ENCODE peak calls at places on chromosomes 2 and 18, in eight cellular contexts. U is D341Med; P is fibroblast of the aortic adventitia; A is activated effector memory CD4-positive, alpha-beta T cell treated with anti-CD3 and anti-CD28 coated beads, Interleukin-2, amount 50 U/mL, for 16 hours; L is H4; C is fibroblast of lung; E is naive thymus-derived CD4-positive, alpha-beta T cell; S is epithelial cell of proximal tubule. V is an unnamed sample.

GRCh38 chr2:52117299-52117698 is 1085.4 kb upstream of the NRXN1 start:
- DNase-seq in U (no peak), P (peak), A (no peak), L (peak), C (peak), E (no peak), S (no peak), V (no peak)

GRCh38 chr2:201887851-201888451 is 81.6 kb downstream of the CDK15 start:
- DNase-seq in U (no peak), P (no peak), A (no peak), L (no peak), C (peak), E (no peak), S (no peak), V (no peak)

GRCh38 chr2:234751275-234751938 is 200.4 kb upstream of the SH3BP4 start:
- DNase-seq in U (no peak), P (peak), A (no peak), L (no peak), C (peak), E (no peak), S (no peak), V (no peak)

GRCh38 chr2:44547713-44548112 is 186.0 kb downstream of the CAMKMT start:
- DNase-seq in U (no peak), P (no peak), A (no peak), L (no peak), C (no peak), E (no peak), S (no peak), V (no peak)

GRCh38 chr18:11989966-11990380 is 8.7 kb downstream of the IMPA2 start:
- DNase-seq in U (no peak), P (no peak), A (peak), L (no peak), C (no peak), E (no peak), S (no peak), V (peak)

GRCh38 chr18:46469186-46469915 is 187.7 kb downstream of the LOXHD1 start:
- DNase-seq in U (no peak), P (peak), A (no peak), L (peak), C (peak), E (no peak), S (no peak), V (no peak)

GRCh38 chr2:60479226-60480088 is 74.0 kb downstream of the BCL11A start:
- DNase-seq in U (no peak), P (no peak), A (no peak), L (no peak), C (no peak), E (no peak), S (no peak), V (no peak)

GRCh38 chr2:23649819-23650218 is 264.8 kb downstream of the KLHL29 start:
- DNase-seq in U (no peak), P (no peak), A (no peak), L (peak), C (peak), E (no peak), S (peak), V (peak)

GRCh38 chr2:43274055-43274454 is 47.6 kb upstream of the ZFP36L2 start:
- DNase-seq in U (no peak), P (no peak), A (no peak), L (no peak), C (no peak), E (no peak), S (no peak), V (no peak)

GRCh38 chr2:46954951-46955571 is 39.5 kb upstream of the MCFD2 start:
- DNase-seq in U (peak), P (peak), A (no peak), L (peak), C (peak), E (no peak), S (peak), V (peak)

GRCh38 chr2:142012797-142013196 is 118.0 kb downstream of the LRP1B start:
- DNase-seq in U (no peak), P (no peak), A (no peak), L (no peak), C (no peak), E (no peak), S (no peak), V (no peak)